ENCODE peak calls at places on chromosomes 7 and 10, in eight cellular contexts. V is brain microvascular endothelial cell, K is HFF-Myc, R is fibroblast of villous mesenchyme, M is heart right ventricle, D is HL-60, G is left lung, B is pancreas. O is an unnamed sample.

GRCh38 chr10:101292194-101293006 is 61.6 kb upstream of the BTRC start:
- DNase-seq in V (no peak), K (no peak), B (no peak), R (peak), D (no peak), G (no peak), M (peak), O (no peak)

GRCh38 chr10:26540601-26541000 is 102.5 kb downstream of the APBB1IP start:
- DNase-seq in V (no peak), K (no peak), G (no peak), D (peak), M (no peak), R (no peak), B (no peak), O (no peak)

GRCh38 chr7:139883814-139884213 is 54.8 kb downstream of the TBXAS1 start:
- DNase-seq in G (no peak), V (no peak), R (no peak), M (no peak), D (no peak), K (no peak), B (no peak), O (no peak)

GRCh38 chr7:105838273-105839141 is 37.9 kb downstream of the ATXN7L1 start:
- DNase-seq in B (no peak), R (peak), G (peak), V (no peak), D (no peak), K (no peak), M (no peak), O (no peak)

GRCh38 chr10:73774637-73775036 is 7.2 kb upstream of the CHCHD1 start:
- DNase-seq in K (no peak), V (no peak), R (peak), B (no peak), G (no peak), D (peak), M (no peak), O (no peak)

GRCh38 chr10:102796407-102797176 is 40.6 kb downstream of the CYP17A1 start:
- DNase-seq in G (peak), R (peak), M (peak), B (peak), D (peak), K (no peak), V (peak), O (no peak)

GRCh38 chr7:123498651-123499050 is 35.7 kb downstream of the IQUB start:
- DNase-seq in G (no peak), D (no peak), V (no peak), K (no peak), M (no peak), R (peak), B (no peak), O (no peak)

GRCh38 chr7:66043681-66044497 is 31.7 kb upstream of the ASL start:
- DNase-seq in R (peak), G (peak), V (no peak), D (peak), B (peak), M (peak), K (no peak), O (no peak)

GRCh38 chr7:51019231-51019844 is 236.6 kb upstream of the GRB10 start:
- DNase-seq in K (peak), R (peak), G (no peak), M (no peak), B (peak), D (no peak), V (peak), O (peak)

GRCh38 chr7:155355176-155355575 is 57.5 kb downstream of the INSIG1 start:
- DNase-seq in G (peak), M (no peak), V (no peak), B (no peak), R (no peak), K (no peak), D (no peak), O (no peak)

GRCh38 chr10:118584181-118584954 is 11.1 kb downstream of the PRLHR start:
- DNase-seq in V (peak), B (no peak), M (no peak), G (no peak), D (no peak), R (peak), K (no peak), O (peak)

GRCh38 chr10:59019603-59020002 is 156.8 kb upstream of the PHYHIPL start:
- DNase-seq in M (no peak), B (no peak), D (no peak), V (peak), R (peak), G (no peak), K (no peak), O (no peak)

GRCh38 chr7:128404826-128405344 is 4.9 kb downstream of the IMPDH1 start:
- DNase-seq in D (no peak), R (no peak), G (no peak), K (no peak), M (no peak), B (no peak), V (no peak), O (no peak)

GRCh38 chr7:149883452-149883861 is 9.7 kb downstream of the ATP6V0E2 start:
- DNase-seq in V (peak), R (peak), B (peak), M (peak), K (no peak), D (peak), G (no peak), O (no peak)

GRCh38 chr7:124482229-124482628 is 283.4 kb downstream of the GPR37 start:
- DNase-seq in V (no peak), G (no peak), R (no peak), B (no peak), K (no peak), D (no peak), M (no peak), O (no peak)

GRCh38 chr10:88092975-88093374 is 229.6 kb downstream of the PTEN start:
- DNase-seq in D (no peak), K (no peak), V (no peak), M (peak), B (no peak), R (no peak), G (no peak), O (no peak)

GRCh38 chr7:1193593-1194424 is 33.8 kb upstream of the ZFAND2A start:
- DNase-seq in V (no peak), M (peak), G (no peak), D (peak), B (no peak), R (peak), K (no peak), O (no peak)
- TF ChIP-seq CTCF in V (peak), M (peak), G (peak), D (peak), B (peak), R (peak), K (peak), O (peak)

GRCh38 chr7:132234751-132235150 is 341.5 kb downstream of the PLXNA4 start:
- DNase-seq in M (no peak), V (no peak), K (no peak), D (no peak), R (no peak), G (no peak), B (no peak), O (peak)
- H3K4me3 ChIP-seq in M (no peak), V (no peak), K (no peak), D (no peak), R (no peak), G (no peak), B (no peak), O (no peak)

DNA sequence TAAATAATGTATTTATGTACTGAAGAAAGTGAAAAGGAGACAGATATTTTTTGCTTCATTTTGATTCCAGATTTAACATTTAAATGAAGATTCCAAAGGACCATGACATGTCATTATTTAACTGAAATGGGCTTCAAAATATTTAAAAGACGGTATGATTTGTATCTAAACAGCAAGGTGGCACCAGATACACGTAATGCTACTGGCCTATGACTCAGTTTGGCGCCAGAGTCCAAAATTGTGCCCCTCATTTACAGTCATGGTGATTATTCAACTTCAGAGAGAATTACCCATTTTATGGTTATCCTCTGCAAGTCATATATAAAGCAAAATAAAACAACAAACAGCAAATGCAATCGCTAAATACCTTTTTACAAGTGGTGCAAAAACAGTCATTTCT is 94.5 kb downstream of the ETV1 start:
- DNase-seq in G (no peak), K (no peak), R (no peak), D (no peak), V (no peak), B (no peak), M (no peak), O (no peak)
- TF ChIP-seq CTCF in G (no peak), K (no peak), R (no peak), D (no peak), V (no peak), B (no peak), M (no peak), O (no peak)

GRCh38 chr10:71010730-71011129 is 122.4 kb upstream of the PCBD1 start:
- DNase-seq in G (no peak), D (no peak), B (no peak), K (no peak), M (no peak), V (no peak), R (no peak), O (no peak)
- H3K4me3 ChIP-seq in G (no peak), D (no peak), B (no peak), K (no peak), M (no peak), V (no peak), R (no peak), O (no peak)

DNA sequence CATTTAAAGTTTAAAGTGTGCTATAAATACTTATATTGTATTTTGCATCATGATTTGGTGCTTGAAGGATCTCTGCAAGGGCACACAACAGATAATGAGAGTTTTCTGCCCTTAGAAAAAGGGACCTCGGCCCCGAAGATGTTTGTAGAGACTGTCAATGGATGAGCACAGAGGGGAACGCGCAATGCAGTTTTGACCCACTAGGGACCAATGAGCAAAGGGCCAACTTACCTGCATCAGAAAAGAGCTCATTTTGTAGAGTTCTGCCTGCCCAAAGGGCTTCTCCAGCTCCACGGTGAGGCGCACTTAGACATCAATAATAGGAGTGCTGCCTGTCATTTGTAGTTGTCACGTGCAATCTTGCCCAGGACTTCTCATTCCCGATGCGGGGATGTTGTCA is 91.1 kb downstream of the BUB3 start:
- DNase-seq in G (no peak), K (no peak), B (no peak), D (no peak), V (no peak), M (no peak), R (no peak), O (no peak)
- TF ChIP-seq CTCF in G (no peak), K (no peak), B (no peak), D (no peak), V (no peak), M (no peak), R (no peak), O (peak)

GRCh38 chr7:74306737-74307469 is 17.7 kb downstream of the CLIP2 start:
- DNase-seq in B (peak), M (peak), D (no peak), V (peak), K (no peak), R (peak), G (peak), O (peak)
- H3K4me3 ChIP-seq in B (no peak), M (peak), D (no peak), V (peak), K (no peak), R (no peak), G (no peak), O (no peak)

DNA sequence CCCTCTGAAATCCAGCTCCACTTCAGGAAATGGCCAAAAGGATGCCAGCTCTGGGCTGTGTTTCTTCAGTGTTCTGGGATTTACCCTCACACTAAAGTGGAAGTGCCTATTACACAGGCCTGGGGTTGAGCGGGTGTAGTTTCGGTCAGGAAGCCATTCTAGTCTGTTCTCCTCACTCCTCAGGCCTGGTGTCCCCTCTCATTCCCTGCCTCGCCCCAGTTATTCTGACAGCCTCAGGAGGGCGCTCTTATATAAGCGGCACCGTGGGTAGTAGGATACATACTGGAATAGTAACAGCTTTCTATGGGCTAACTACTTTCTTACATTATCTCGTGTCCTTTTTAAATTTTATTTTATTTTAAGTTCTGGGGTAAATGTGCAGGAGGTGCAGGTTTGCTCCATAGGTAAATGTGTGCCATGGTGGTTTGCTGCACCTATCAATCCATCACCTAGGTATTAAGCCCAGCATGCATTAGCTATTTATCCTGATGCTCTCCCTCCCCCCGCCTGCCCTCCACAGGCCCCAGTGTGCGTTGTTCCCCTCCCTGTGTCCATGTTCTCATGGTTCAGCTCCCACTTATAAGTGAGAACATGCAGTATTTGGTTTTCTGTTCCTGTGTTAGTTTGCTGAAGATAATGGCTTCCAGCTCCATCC is 12.2 kb upstream of the LGI1 start:
- DNase-seq in B (no peak), R (peak), D (no peak), G (no peak), M (no peak), K (no peak), V (no peak), O (no peak)
- TF ChIP-seq CTCF in B (no peak), R (peak), D (no peak), G (no peak), M (no peak), K (peak), V (peak), O (peak)

GRCh38 chr7:99579956-99580777 is 17.9 kb upstream of the TMEM225B start:
- DNase-seq in G (no peak), R (peak), D (no peak), M (peak), V (no peak), K (no peak), B (peak), O (no peak)

GRCh38 chr7:99576251-99576650 is 17.8 kb downstream of the ZNF655 start:
- DNase-seq in R (no peak), D (no peak), M (no peak), B (no peak), V (no peak), G (no peak), K (no peak), O (no peak)

GRCh38 chr7:99579281-99579955 is 18.6 kb upstream of the TMEM225B start:
- DNase-seq in M (no peak), D (no peak), B (no peak), K (no peak), G (no peak), V (no peak), R (no peak), O (no peak)
- H3K4me3 ChIP-seq in M (peak), D (no peak), B (peak), K (peak), G (peak), V (peak), R (peak), O (peak)

DNA sequence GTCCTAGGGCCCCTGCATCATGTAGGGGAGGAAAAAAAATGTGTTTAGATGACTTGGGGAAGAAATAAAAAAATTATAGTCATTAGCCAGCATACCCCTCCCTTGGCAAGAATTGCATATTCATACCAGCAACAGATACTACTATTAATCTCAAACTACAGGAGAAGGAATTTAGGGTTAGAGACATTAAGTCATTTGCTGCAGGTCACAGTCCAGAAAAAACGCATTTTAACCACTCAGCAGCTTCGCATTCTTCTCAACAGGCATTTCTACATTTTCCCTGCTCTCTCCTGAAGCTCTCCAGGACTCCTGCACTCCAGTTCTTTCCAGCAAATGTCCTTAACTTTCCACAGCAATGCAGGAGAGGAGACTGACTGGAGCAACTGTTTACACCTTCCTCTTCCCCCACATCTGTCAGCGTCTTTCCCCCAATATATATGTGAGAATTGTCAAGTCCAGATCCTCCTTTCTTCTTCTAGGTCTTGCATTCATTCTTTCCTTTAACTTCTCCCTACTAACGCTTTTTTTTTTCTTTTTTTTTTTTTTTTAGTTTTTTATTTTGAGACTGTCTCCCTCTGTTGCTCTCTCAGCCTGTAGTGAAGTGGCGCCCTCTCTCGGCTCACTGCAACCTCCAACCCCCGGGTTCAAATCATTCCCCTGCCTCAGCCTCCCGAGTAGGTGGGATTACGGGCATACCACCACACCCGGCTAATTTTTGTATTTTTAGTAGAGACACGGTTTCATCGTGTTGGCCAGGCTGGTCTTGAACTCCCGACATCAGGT is 35.6 kb downstream of the PRPS1L1 start:
- DNase-seq in K (no peak), M (no peak), G (no peak), B (peak), R (no peak), D (no peak), V (no peak), O (no peak)
- TF ChIP-seq CTCF in K (peak), M (no peak), G (no peak), B (no peak), R (peak), D (no peak), V (peak), O (peak)